ENCODE peak calls at places on chromosomes 16 and 17, in seven cellular contexts. V is stomach; Q is KBM-7; Y is stimulated activated CD4-positive, alpha-beta T cell treated with anti-CD3 and anti-CD28 coated beads, Interleukin-12 subunit alpha, Interleukin-12 subunit beta, amount 100 ng/mL, for 24 hours; W is fibroblast of lung; K is AG04450; L is T-helper 2 cell. M is an unnamed sample.
A peak's percentile ranks its signal among the peaks of the same experiment; 100 is the strongest.

GRCh38 chr17:17205368-17206148 is 575 bp downstream of the PLD6 start:
- DNase-seq in V (peak; percentile 73), Q (peak; percentile 82), Y (peak; percentile 28), W (peak; percentile 33), K (no peak), L (peak; percentile 51), M (peak; percentile 68)

GRCh38 chr16:31382485-31383161 is 10.5 kb upstream of the ITGAD start:
- DNase-seq in V (peak; percentile 67), Q (peak; percentile 82), Y (peak; percentile 40), W (peak; percentile 36), K (no peak), L (peak; percentile 13), M (peak; percentile 59)

GRCh38 chr17:56262854-56263253 is 109.6 kb downstream of the ANKFN1 start:
- DNase-seq in V (peak; percentile 49), Q (no peak), Y (no peak), W (no peak), K (no peak), L (no peak), M (no peak)

GRCh38 chr17:77834170-77835115 is 124.1 kb upstream of the TNRC6C start:
- DNase-seq in V (peak; percentile 66), Q (peak; percentile 56), Y (no peak), W (peak; percentile 65), K (peak; percentile 33), L (peak; percentile 37), M (no peak)

GRCh38 chr17:57663326-57664070 is 81.6 kb downstream of the CCDC182 start:
- DNase-seq in V (no peak), Q (no peak), Y (no peak), W (no peak), K (no peak), L (no peak), M (no peak)

GRCh38 chr17:1852327-1852726 is 22.5 kb downstream of the RPA1 start:
- DNase-seq in V (no peak), Q (no peak), Y (no peak), W (no peak), K (no peak), L (no peak), M (no peak)

GRCh38 chr17:19386276-19386863 is 620 bp downstream of the MFAP4 start:
- DNase-seq in V (peak; percentile 51), Q (no peak), Y (no peak), W (peak; percentile 92), K (peak; percentile 50), L (no peak), M (no peak)

GRCh38 chr17:67628580-67629013 is 89.1 kb upstream of the NOL11 start:
- DNase-seq in V (peak; percentile 51), Q (peak; percentile 5), Y (no peak), W (peak; percentile 28), K (no peak), L (no peak), M (no peak)

GRCh38 chr16:85707528-85708095 is 18.9 kb upstream of the GINS2 start:
- DNase-seq in V (no peak), Q (no peak), Y (no peak), W (no peak), K (no peak), L (no peak), M (no peak)

GRCh38 chr16:13568803-13569202 is 351.2 kb upstream of the ERCC4 start:
- DNase-seq in V (no peak), Q (no peak), Y (no peak), W (no peak), K (no peak), L (no peak), M (no peak)

GRCh38 chr17:57210224-57210553 is 46.1 kb upstream of the MSI2 start:
- DNase-seq in V (no peak), Q (no peak), Y (no peak), W (no peak), K (no peak), L (no peak), M (no peak)

GRCh38 chr17:17580662-17581470 is 10.6 kb downstream of the PEMT start:
- DNase-seq in V (no peak), Q (no peak), Y (no peak), W (peak; percentile 44), K (no peak), L (no peak), M (no peak)

GRCh38 chr16:14487579-14487978 is 142.5 kb downstream of the PARN start:
- DNase-seq in V (no peak), Q (peak; percentile 43), Y (no peak), W (no peak), K (no peak), L (no peak), M (peak; percentile 28)

GRCh38 chr17:34401165-34401564 is 38.1 kb upstream of the CCL1 start:
- DNase-seq in V (no peak), Q (no peak), Y (no peak), W (no peak), K (no peak), L (no peak), M (no peak)

GRCh38 chr16:29821663-29822115 is 1.4 kb downstream of the MVP start:
- DNase-seq in V (peak; percentile 40), Q (no peak), Y (no peak), W (peak; percentile 80), K (no peak), L (no peak), M (no peak)

GRCh38 chr17:67746704-67747571 is 29.2 kb downstream of the NOL11 start:
- DNase-seq in V (no peak), Q (peak; percentile 76), Y (no peak), W (no peak), K (no peak), L (no peak), M (peak; percentile 63)

GRCh38 chr17:4394208-4395110 is 28.0 kb upstream of the UBE2G1 start:
- DNase-seq in V (no peak), Q (no peak), Y (no peak), W (no peak), K (no peak), L (no peak), M (peak; percentile 35)

GRCh38 chr17:76132574-76133338 is 8.3 kb downstream of the FOXJ1 start:
- DNase-seq in V (peak; percentile 78), Q (no peak), Y (no peak), W (no peak), K (no peak), L (no peak), M (peak; percentile 71)